ENCODE peak calls at places on chromosomes 2 and 18, in seven cellular contexts. D is NCI-H345, R is NCI-H2081 treated with DMSO at 0.1 percent for 48 hours, P is nucleus accumbens, U is GM19239, J is A172, S is astrocyte of the cerebellum. A is an unnamed sample.

GRCh38 chr2:161370981-161371380 is 45.1 kb upstream of the TBR1 start:
- DNase-seq in D (no peak), R (no peak), P (no peak), U (no peak), J (no peak), S (no peak), A (no peak)

GRCh38 chr18:62325806-62326645 is 916 bp downstream of the TNFRSF11A start:
- DNase-seq in D (peak), R (no peak), P (no peak), U (peak), J (no peak), S (no peak), A (peak)

GRCh38 chr2:196983934-196984333 is 57.4 kb upstream of the PGAP1 start:
- DNase-seq in D (no peak), R (no peak), P (no peak), U (no peak), J (no peak), S (no peak), A (no peak)

GRCh38 chr2:105442056-105442455 is 43.2 kb upstream of the FHL2 start:
- DNase-seq in D (no peak), R (no peak), P (no peak), U (no peak), J (no peak), S (no peak), A (no peak)

GRCh38 chr2:238808761-238809160 is 39.1 kb upstream of the TWIST2 start:
- DNase-seq in D (no peak), R (no peak), P (no peak), U (no peak), J (peak), S (no peak), A (no peak)

GRCh38 chr2:240717181-240717641 is 25.5 kb downstream of the AQP12A start:
- DNase-seq in D (no peak), R (no peak), P (no peak), U (no peak), J (no peak), S (no peak), A (no peak)

GRCh38 chr2:229653551-229653950 is 60.8 kb downstream of the DNER start:
- DNase-seq in D (no peak), R (no peak), P (no peak), U (no peak), J (no peak), S (no peak), A (no peak)

GRCh38 chr2:118580651-118581050 is 266.8 kb downstream of the EN1 start:
- DNase-seq in D (no peak), R (no peak), P (no peak), U (no peak), J (peak), S (no peak), A (peak)

GRCh38 chr2:96188821-96189526 is 19.7 kb downstream of the STARD7 start:
- DNase-seq in D (no peak), R (no peak), P (no peak), U (no peak), J (no peak), S (no peak), A (no peak)

GRCh38 chr2:198400999-198401398 is 596.6 kb downstream of the PLCL1 start:
- DNase-seq in D (no peak), R (no peak), P (no peak), U (no peak), J (no peak), S (no peak), A (no peak)

GRCh38 chr18:30376515-30376914 is 666.0 kb downstream of the DSC3 start:
- DNase-seq in D (no peak), R (no peak), P (no peak), U (no peak), J (no peak), S (no peak), A (peak)

GRCh38 chr2:66494708-66495107 is 59.8 kb downstream of the MEIS1 start:
- DNase-seq in D (no peak), R (no peak), P (no peak), U (no peak), J (peak), S (peak), A (peak)

GRCh38 chr2:133109772-133110171 is 439.8 kb upstream of the LYPD1 start:
- DNase-seq in D (no peak), R (no peak), P (no peak), U (no peak), J (peak), S (no peak), A (peak)

GRCh38 chr2:217929757-217930707 is 72.8 kb downstream of the TNS1 start:
- DNase-seq in D (no peak), R (no peak), P (no peak), U (no peak), J (no peak), S (no peak), A (no peak)

GRCh38 chr18:11392974-11393373 is 216.4 kb upstream of the SLC35G4 start:
- DNase-seq in D (no peak), R (no peak), P (no peak), U (no peak), J (no peak), S (no peak), A (no peak)

GRCh38 chr18:36519358-36519757 is 221.8 kb downstream of the FHOD3 start:
- DNase-seq in D (no peak), R (no peak), P (no peak), U (no peak), J (peak), S (peak), A (peak)

GRCh38 chr2:121189656-121190381 is 95.2 kb downstream of the TFCP2L1 start:
- DNase-seq in D (no peak), R (no peak), P (no peak), U (no peak), J (no peak), S (no peak), A (no peak)

GRCh38 chr2:163157411-163157810 is 318.8 kb upstream of the KCNH7 start:
- DNase-seq in D (no peak), R (no peak), P (no peak), U (no peak), J (no peak), S (no peak), A (no peak)

GRCh38 chr2:22999951-23000350 is 385.0 kb upstream of the KLHL29 start:
- DNase-seq in D (no peak), R (no peak), P (no peak), U (no peak), J (no peak), S (no peak), A (no peak)

GRCh38 chr2:57759822-57760300 is 286.7 kb upstream of the VRK2 start:
- DNase-seq in D (peak), R (peak), P (peak), U (peak), J (peak), S (peak), A (peak)

GRCh38 chr2:181309576-181309975 is 147.6 kb upstream of the ITGA4 start:
- DNase-seq in D (no peak), R (no peak), P (no peak), U (no peak), J (no peak), S (no peak), A (no peak)

GRCh38 chr2:31075936-31076590 is 62.2 kb downstream of the GALNT14 start:
- DNase-seq in D (no peak), R (no peak), P (no peak), U (no peak), J (no peak), S (no peak), A (peak)

GRCh38 chr2:1970341-1970740 is 226.0 kb upstream of the PXDN start:
- DNase-seq in D (no peak), R (no peak), P (no peak), U (no peak), J (no peak), S (no peak), A (no peak)

GRCh38 chr2:233263045-233263570 is 11.6 kb downstream of the ATG16L1 start:
- DNase-seq in D (no peak), R (no peak), P (no peak), U (no peak), J (no peak), S (no peak), A (no peak)

GRCh38 chr2:126749537-126749936 is 93.6 kb downstream of the GYPC start:
- DNase-seq in D (no peak), R (no peak), P (no peak), U (no peak), J (no peak), S (no peak), A (no peak)

GRCh38 chr2:229714080-229714735 is at the start of gene DNER:
- DNase-seq in D (peak), R (no peak), P (peak), U (peak), J (no peak), S (no peak), A (peak)

GRCh38 chr2:240134956-240135520 is 1.1 kb downstream of the COPS9 start:
- DNase-seq in D (no peak), R (no peak), P (no peak), U (no peak), J (no peak), S (no peak), A (no peak)

GRCh38 chr2:17606851-17607250 is 66.4 kb downstream of the VSNL1 start:
- DNase-seq in D (no peak), R (no peak), P (no peak), U (no peak), J (no peak), S (no peak), A (no peak)

GRCh38 chr2:53949457-53949856 is 21.3 kb downstream of the PSME4 start:
- DNase-seq in D (no peak), R (no peak), P (no peak), U (no peak), J (no peak), S (no peak), A (peak)

GRCh38 chr2:96408631-96409542 is 73.3 kb downstream of the NCAPH start:
- DNase-seq in D (no peak), R (no peak), P (no peak), U (no peak), J (peak), S (peak), A (peak)

GRCh38 chr2:12412898-12413305 is 303.8 kb upstream of the TRIB2 start:
- DNase-seq in D (no peak), R (no peak), P (no peak), U (peak), J (peak), S (no peak), A (no peak)

A was measured in PC-3.